ENCODE peak calls at places on chromosomes 4 and X, in ten cellular contexts. U is esophagus squamous epithelium, X is PC-3, C is substantia nigra, J is cardiac muscle cell, W is tibial artery, V is A549, Q is psoas muscle, Z is dorsolateral prefrontal cortex, M is endodermal cell. O is an unnamed sample.

GRCh38 chr4:142663828-142664227 is 182.3 kb downstream of the INPP4B start:
- DNase-seq in U (no peak), X (peak), C (no peak), J (no peak), W (no peak), V (no peak), Q (no peak), Z (no peak), M (no peak), O (no peak)

GRCh38 chr4:159006202-159006601 is 96.7 kb upstream of the RAPGEF2 start:
- DNase-seq in U (no peak), X (peak), C (no peak), J (no peak), W (no peak), V (peak), Q (no peak), Z (no peak), M (no peak), O (no peak)

GRCh38 chrX:23656684-23657083 is 10.6 kb upstream of the PRDX4 start:
- DNase-seq in U (no peak), X (peak), C (no peak), J (no peak), W (no peak), V (no peak), Q (no peak), Z (no peak), M (no peak), O (no peak)

GRCh38 chr4:93825551-93826216 is 2.9 kb upstream of the ATOH1 start:
- DNase-seq in U (no peak), X (no peak), C (no peak), J (no peak), W (no peak), V (no peak), Q (no peak), Z (no peak), M (peak), O (no peak)

GRCh38 chr4:152535236-152535902 is 523 bp downstream of the FBXW7 start:
- DNase-seq in U (no peak), X (no peak), C (no peak), J (no peak), W (no peak), V (no peak), Q (no peak), Z (no peak), M (no peak), O (peak)

GRCh38 chr4:36753048-36753447 is 471.6 kb downstream of the DTHD1 start:
- DNase-seq in U (no peak), X (no peak), C (no peak), J (no peak), W (no peak), V (no peak), Q (no peak), Z (no peak), M (no peak), O (no peak)

GRCh38 chrX:36684053-36684452 is 324.1 kb upstream of the FAM47C start:
- DNase-seq in U (no peak), X (peak), C (no peak), J (no peak), W (no peak), V (no peak), Q (no peak), Z (no peak), M (no peak), O (no peak)

GRCh38 chrX:45806410-45807121 is 605.9 kb upstream of the DIPK2B start:
- DNase-seq in U (no peak), X (no peak), C (no peak), J (peak), W (no peak), V (no peak), Q (no peak), Z (no peak), M (no peak), O (no peak)

GRCh38 chr4:153518001-153518400 is 51.8 kb downstream of the TMEM131L start:
- DNase-seq in U (no peak), X (no peak), C (peak), J (no peak), W (no peak), V (no peak), Q (no peak), Z (no peak), M (no peak), O (no peak)

GRCh38 chrX:115023139-115023538 is 5.7 kb upstream of the IL13RA2 start:
- DNase-seq in U (no peak), X (peak), C (no peak), J (no peak), W (no peak), V (no peak), Q (no peak), Z (no peak), M (no peak), O (no peak)

GRCh38 chrX:418927-419729 is 32.4 kb upstream of the PPP2R3B start:
- DNase-seq in U (no peak), X (no peak), C (no peak), J (no peak), W (no peak), V (no peak), Q (no peak), Z (no peak), M (no peak), O (no peak)

GRCh38 chr4:156901871-156902270 is 69.7 kb downstream of the PDGFC start:
- DNase-seq in U (no peak), X (peak), C (no peak), J (no peak), W (no peak), V (no peak), Q (no peak), Z (no peak), M (no peak), O (no peak)

GRCh38 chrX:134753185-134754008 is 95.1 kb upstream of the PLAC1 start:
- DNase-seq in U (no peak), X (peak), C (no peak), J (no peak), W (no peak), V (peak), Q (no peak), Z (no peak), M (no peak), O (no peak)

GRCh38 chr4:180990931-180991330 is 1252.3 kb upstream of the TENM3 start:
- DNase-seq in U (no peak), X (no peak), C (no peak), J (no peak), W (no peak), V (no peak), Q (no peak), Z (no peak), M (no peak), O (no peak)

GRCh38 chr4:107077192-107077591 is 41.1 kb upstream of the DKK2 start:
- DNase-seq in U (no peak), X (no peak), C (no peak), J (no peak), W (no peak), V (no peak), Q (no peak), Z (no peak), M (no peak), O (no peak)

GRCh38 chr4:158131037-158131436 is 41.8 kb downstream of the GASK1B start:
- DNase-seq in U (no peak), X (no peak), C (no peak), J (no peak), W (no peak), V (no peak), Q (no peak), Z (no peak), M (no peak), O (no peak)

GRCh38 chr4:5409237-5409636 is 299.1 kb downstream of the EVC2 start:
- DNase-seq in U (no peak), X (no peak), C (no peak), J (no peak), W (no peak), V (no peak), Q (no peak), Z (no peak), M (no peak), O (no peak)

GRCh38 chr4:23401572-23401971 is 488.3 kb downstream of the PPARGC1A start:
- DNase-seq in U (no peak), X (peak), C (no peak), J (no peak), W (no peak), V (no peak), Q (no peak), Z (no peak), M (no peak), O (no peak)

GRCh38 chr4:31390849-31391248 is 670.7 kb downstream of the PCDH7 start:
- DNase-seq in U (no peak), X (no peak), C (no peak), J (no peak), W (no peak), V (no peak), Q (no peak), Z (no peak), M (no peak), O (no peak)

DNA sequence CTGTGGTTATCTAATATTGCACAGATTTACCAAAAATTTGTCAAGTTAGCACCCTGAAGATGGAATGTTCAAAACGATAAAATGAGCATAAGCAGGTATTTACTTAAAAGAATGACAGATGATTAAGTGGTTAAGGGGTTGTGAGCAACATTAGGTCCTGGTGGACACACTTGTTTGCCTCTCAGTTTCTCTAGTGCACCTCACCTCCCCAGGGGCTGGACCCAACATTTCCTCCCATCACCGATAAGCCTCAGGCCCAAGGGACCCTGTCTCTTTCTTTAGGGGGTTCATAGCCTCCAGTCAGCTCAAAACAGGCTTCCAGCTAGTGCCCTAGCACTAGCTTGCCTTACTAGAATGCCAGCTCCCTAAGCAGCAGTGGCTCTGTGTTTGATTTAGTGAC is 88.0 kb downstream of the ATP11C start:
- DNase-seq in U (no peak), X (no peak), C (no peak), J (no peak), W (no peak), V (no peak), Q (no peak), Z (no peak), M (no peak), O (no peak)
- H3K27ac ChIP-seq in U (no peak), X (no peak), C (no peak), J (peak), W (no peak), V (no peak), Q (no peak), Z (no peak), M (no peak), O (no peak)

GRCh38 chr4:76905521-76905920 is 7.6 kb upstream of the SOWAHB start:
- DNase-seq in U (no peak), X (no peak), C (no peak), J (no peak), W (no peak), V (no peak), Q (no peak), Z (no peak), M (no peak), O (no peak)
- H3K27ac ChIP-seq in U (no peak), X (no peak), C (no peak), J (no peak), W (no peak), V (no peak), Q (no peak), Z (no peak), M (no peak), O (no peak)

DNA sequence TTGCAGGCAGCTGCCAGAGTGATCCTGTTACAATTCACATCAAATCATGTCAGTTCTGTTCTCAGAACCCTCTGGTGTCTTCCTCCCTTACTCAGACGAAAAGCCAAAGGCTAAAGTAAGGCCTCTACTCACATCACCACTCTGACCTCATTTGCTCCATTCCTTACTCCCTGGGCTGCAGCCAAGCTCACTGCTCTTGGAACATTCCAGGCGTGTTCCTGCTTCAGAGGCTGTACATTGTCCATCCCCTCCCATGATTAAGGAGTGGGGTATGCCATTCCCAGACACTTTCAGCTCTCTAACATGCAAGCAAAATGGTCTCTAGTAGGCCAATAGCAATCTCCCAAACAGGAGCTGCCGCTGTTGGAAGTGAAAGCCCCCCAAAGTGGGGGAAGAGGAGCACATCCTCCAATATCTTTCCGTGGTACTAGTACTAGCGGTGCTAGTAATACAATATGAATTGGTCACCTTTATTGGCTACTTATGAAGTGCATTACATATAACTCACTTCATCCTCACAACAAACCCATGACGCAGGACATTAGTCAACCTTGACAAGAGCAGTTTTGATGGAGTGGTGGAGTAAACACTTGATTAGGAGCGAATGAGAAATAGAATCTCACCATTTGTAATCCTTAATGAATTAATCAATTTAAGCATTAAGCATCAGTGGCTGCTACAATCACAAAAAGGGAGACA is 15.0 kb downstream of the GAB3 start:
- DNase-seq in U (no peak), X (peak), C (no peak), J (no peak), W (peak), V (no peak), Q (peak), Z (no peak), M (no peak), O (no peak)
- H3K27ac ChIP-seq in U (peak), X (no peak), C (no peak), J (no peak), W (peak), V (peak), Q (peak), Z (no peak), M (no peak), O (peak)

DNA sequence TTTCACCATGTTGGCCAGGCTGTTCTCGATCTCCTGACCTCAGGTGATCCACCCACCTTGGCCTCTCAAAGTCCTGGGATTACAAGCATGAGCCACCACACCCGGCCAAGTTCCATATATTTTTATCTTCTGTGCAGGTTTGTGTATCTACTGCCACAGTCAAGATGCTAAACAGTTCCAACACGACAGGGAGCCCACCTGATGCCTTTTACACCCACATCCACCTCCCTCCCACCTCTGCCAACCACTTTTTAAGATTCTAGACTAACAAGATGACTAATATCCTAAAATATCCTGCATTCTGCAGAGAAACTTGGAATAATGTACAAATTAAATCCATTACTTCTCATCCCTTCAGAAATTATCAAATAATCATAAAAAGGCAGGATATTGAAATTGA is 19.3 kb upstream of the RPL34 start:
- DNase-seq in U (no peak), X (no peak), C (no peak), J (no peak), W (no peak), V (no peak), Q (no peak), Z (no peak), M (no peak), O (no peak)
- H3K27ac ChIP-seq in U (no peak), X (no peak), C (no peak), J (no peak), W (no peak), V (no peak), Q (no peak), Z (no peak), M (no peak), O (no peak)

DNA sequence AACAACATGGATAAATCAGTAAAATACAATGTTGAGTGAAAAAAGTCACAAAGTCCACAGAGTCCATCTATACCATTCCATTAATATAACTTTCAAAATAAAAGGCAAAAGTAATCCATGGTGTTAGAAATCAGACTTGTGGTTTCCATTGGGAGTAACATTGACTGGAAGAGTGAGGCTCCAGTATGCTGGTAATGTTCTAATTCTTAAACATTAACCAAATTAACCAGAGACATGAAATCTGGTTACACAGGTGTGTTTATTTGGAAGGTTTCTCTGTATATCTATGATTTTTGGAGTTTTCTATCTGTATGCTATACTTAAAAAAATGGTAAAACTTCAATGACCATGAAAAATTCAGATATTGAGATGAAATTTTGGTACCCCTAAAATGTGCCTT is 42.6 kb downstream of the SULT1B1 start:
- DNase-seq in U (no peak), X (no peak), C (no peak), J (no peak), W (no peak), V (no peak), Q (no peak), Z (no peak), M (no peak), O (no peak)
- H3K27ac ChIP-seq in U (no peak), X (no peak), C (no peak), J (no peak), W (no peak), V (no peak), Q (no peak), Z (no peak), M (no peak), O (no peak)

DNA sequence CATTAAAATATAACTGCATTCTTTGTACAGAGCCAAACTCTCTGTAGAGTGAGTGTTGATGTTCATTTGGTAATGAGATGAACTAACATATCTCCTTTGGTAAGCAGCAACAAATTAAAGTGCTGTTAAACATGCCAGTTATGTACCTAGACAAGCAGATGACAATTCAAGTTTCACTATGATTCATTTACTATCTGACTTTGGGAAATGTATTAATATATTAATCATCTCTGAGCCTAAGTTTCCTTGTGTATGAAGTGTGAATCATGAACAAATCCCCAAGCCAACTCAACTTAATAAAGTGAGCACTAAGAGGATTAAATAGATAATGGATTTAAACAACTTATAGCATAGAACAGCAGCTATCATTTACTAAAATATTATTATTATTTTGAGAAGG is 1044.2 kb downstream of the GLUD2 start:
- DNase-seq in U (no peak), X (no peak), C (no peak), J (no peak), W (no peak), V (no peak), Q (no peak), Z (no peak), M (no peak), O (no peak)
- H3K27ac ChIP-seq in U (no peak), X (no peak), C (no peak), J (no peak), W (no peak), V (no peak), Q (no peak), Z (no peak), M (no peak), O (no peak)

O was measured in coronary artery.